ENCODE peak calls at places on chromosomes 4 and X, in six cellular contexts. One of them, this sample, is unnamed.

GRCh38 chr4:169668069-169668721 is 47.8 kb downstream of the CLCN3 start:
- DNase-seq in right lobe of liver: peak; percentile 63
- DNase-seq in Panc1: no peak
- DNase-seq in ovary: no peak
- DNase-seq in breast epithelium: no peak
- DNase-seq in RWPE1: no peak
- DNase-seq in this sample: no peak

GRCh38 chr4:16160457-16160856 is 65.8 kb downstream of the TAPT1 start:
- DNase-seq in right lobe of liver: no peak
- DNase-seq in Panc1: no peak
- DNase-seq in ovary: no peak
- DNase-seq in breast epithelium: no peak
- DNase-seq in RWPE1: no peak
- DNase-seq in this sample: no peak

GRCh38 chr4:25100710-25101109 is 59.5 kb downstream of the SEPSECS start:
- DNase-seq in right lobe of liver: no peak
- DNase-seq in Panc1: no peak
- DNase-seq in ovary: no peak
- DNase-seq in breast epithelium: no peak
- DNase-seq in RWPE1: no peak
- DNase-seq in this sample: no peak

GRCh38 chr4:128810331-128810870 is 901 bp downstream of the JADE1 start:
- DNase-seq in right lobe of liver: peak; percentile 60
- DNase-seq in Panc1: no peak
- DNase-seq in ovary: peak; percentile 45
- DNase-seq in breast epithelium: peak; percentile 44
- DNase-seq in RWPE1: peak; percentile 18
- DNase-seq in this sample: no peak

GRCh38 chr4:95590615-95591014 is 41.8 kb upstream of the UNC5C start:
- DNase-seq in right lobe of liver: no peak
- DNase-seq in Panc1: no peak
- DNase-seq in ovary: no peak
- DNase-seq in breast epithelium: no peak
- DNase-seq in RWPE1: no peak
- DNase-seq in this sample: no peak

GRCh38 chrX:42094208-42094607 is 170.9 kb upstream of the CASK start:
- DNase-seq in right lobe of liver: no peak
- DNase-seq in Panc1: no peak
- DNase-seq in ovary: no peak
- DNase-seq in breast epithelium: no peak
- DNase-seq in RWPE1: no peak
- DNase-seq in this sample: no peak

GRCh38 chr4:61520176-61520575 is 320.1 kb downstream of the ADGRL3 start:
- DNase-seq in right lobe of liver: no peak
- DNase-seq in Panc1: no peak
- DNase-seq in ovary: no peak
- DNase-seq in breast epithelium: no peak
- DNase-seq in RWPE1: no peak
- DNase-seq in this sample: no peak

GRCh38 chr4:109560687-109561452 is 824 bp downstream of the MCUB start:
- DNase-seq in right lobe of liver: peak; percentile 46
- DNase-seq in Panc1: no peak
- DNase-seq in ovary: peak; percentile 60
- DNase-seq in breast epithelium: peak; percentile 20
- DNase-seq in RWPE1: peak; percentile 67
- DNase-seq in this sample: no peak

GRCh38 chr4:24583451-24584174 is 741 bp downstream of the DHX15 start:
- DNase-seq in right lobe of liver: peak; percentile 56
- DNase-seq in Panc1: no peak
- DNase-seq in ovary: peak; percentile 68
- DNase-seq in breast epithelium: peak; percentile 31
- DNase-seq in RWPE1: peak; percentile 50
- DNase-seq in this sample: peak; percentile 43

GRCh38 chrX:110699109-110699508 is 96.5 kb downstream of the CHRDL1 start:
- DNase-seq in right lobe of liver: no peak
- DNase-seq in Panc1: no peak
- DNase-seq in ovary: no peak
- DNase-seq in breast epithelium: no peak
- DNase-seq in RWPE1: no peak
- DNase-seq in this sample: no peak

GRCh38 chrX:4670606-4671005 is 957.2 kb upstream of the PRKX start:
- DNase-seq in right lobe of liver: no peak
- DNase-seq in Panc1: no peak
- DNase-seq in ovary: no peak
- DNase-seq in breast epithelium: no peak
- DNase-seq in RWPE1: no peak
- DNase-seq in this sample: no peak

GRCh38 chrX:152926279-152926678 is 28.4 kb downstream of the ZNF185 start:
- DNase-seq in right lobe of liver: peak; percentile 57
- DNase-seq in Panc1: no peak
- DNase-seq in ovary: no peak
- DNase-seq in breast epithelium: peak; percentile 78
- DNase-seq in RWPE1: peak; percentile 69
- DNase-seq in this sample: peak; percentile 64

GRCh38 chrX:152652060-152652459 is 14.4 kb downstream of the GABRQ start:
- DNase-seq in right lobe of liver: no peak
- DNase-seq in Panc1: no peak
- DNase-seq in ovary: no peak
- DNase-seq in breast epithelium: no peak
- DNase-seq in RWPE1: no peak
- DNase-seq in this sample: no peak

GRCh38 chr4:69594382-69594781 is 45.1 kb downstream of the UGT2A2 start:
- DNase-seq in right lobe of liver: no peak
- DNase-seq in Panc1: no peak
- DNase-seq in ovary: no peak
- DNase-seq in breast epithelium: no peak
- DNase-seq in RWPE1: no peak
- DNase-seq in this sample: no peak

DNA sequence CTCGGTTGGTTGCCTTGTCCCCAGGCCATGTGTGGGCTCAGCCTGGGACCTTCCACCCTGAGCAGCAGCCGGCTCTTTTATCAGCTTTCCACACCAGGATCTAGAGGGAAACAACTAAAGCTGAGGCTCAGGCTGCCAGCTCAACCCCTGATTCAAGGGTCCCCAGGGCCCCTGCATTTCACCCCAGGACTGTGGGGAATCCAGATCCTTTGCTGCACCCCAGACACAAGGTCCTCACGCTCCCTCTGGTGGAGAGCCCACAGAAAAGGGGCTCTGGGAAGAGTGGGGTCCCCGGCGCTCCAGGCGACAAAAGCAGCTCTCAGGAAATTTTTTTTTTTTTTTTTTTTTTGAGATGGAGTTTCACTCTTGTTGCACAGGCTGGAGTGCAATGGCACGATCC is 64.3 kb downstream of the ZFYVE28 start:
- DNase-seq in right lobe of liver: peak; percentile 23
- DNase-seq in Panc1: no peak
- DNase-seq in ovary: peak; percentile 11
- DNase-seq in breast epithelium: no peak
- DNase-seq in RWPE1: no peak
- DNase-seq in this sample: no peak
- TF ChIP-seq CTCF in right lobe of liver: no peak
- TF ChIP-seq CTCF in Panc1: no peak
- TF ChIP-seq CTCF in ovary: no peak
- TF ChIP-seq CTCF in breast epithelium: no peak
- TF ChIP-seq CTCF in RWPE1: no peak
- TF ChIP-seq CTCF in this sample: no peak

GRCh38 chrX:119756926-119757635 is 1.3 kb upstream of the SOWAHD start:
- DNase-seq in right lobe of liver: no peak
- DNase-seq in Panc1: no peak
- DNase-seq in ovary: no peak
- DNase-seq in breast epithelium: no peak
- DNase-seq in RWPE1: no peak
- DNase-seq in this sample: no peak

GRCh38 chrX:119757646-119757978 is 776 bp upstream of the SOWAHD start:
- DNase-seq in right lobe of liver: no peak
- DNase-seq in Panc1: no peak
- DNase-seq in ovary: no peak
- DNase-seq in breast epithelium: no peak
- DNase-seq in RWPE1: no peak
- DNase-seq in this sample: no peak

GRCh38 chrX:119753639-119754257 is 4.6 kb upstream of the SOWAHD start:
- DNase-seq in right lobe of liver: no peak
- DNase-seq in Panc1: peak; percentile 27
- DNase-seq in ovary: no peak
- DNase-seq in breast epithelium: no peak
- DNase-seq in RWPE1: no peak
- DNase-seq in this sample: no peak

GRCh38 chrX:119755981-119756533 is 2.3 kb upstream of the SOWAHD start:
- DNase-seq in right lobe of liver: no peak
- DNase-seq in Panc1: no peak
- DNase-seq in ovary: no peak
- DNase-seq in breast epithelium: no peak
- DNase-seq in RWPE1: no peak
- DNase-seq in this sample: no peak

GRCh38 chrX:119753001-119753400 is 5.4 kb upstream of the SOWAHD start:
- DNase-seq in right lobe of liver: no peak
- DNase-seq in Panc1: no peak
- DNase-seq in ovary: no peak
- DNase-seq in breast epithelium: no peak
- DNase-seq in RWPE1: no peak
- DNase-seq in this sample: no peak
- H3K27ac ChIP-seq in right lobe of liver: no peak overlapping the region
- H3K27ac ChIP-seq in Panc1: no peak overlapping the region
- H3K27ac ChIP-seq in ovary: no peak overlapping the region
- H3K27ac ChIP-seq in breast epithelium: no peak overlapping the region
- H3K27ac ChIP-seq in RWPE1: no peak overlapping the region
- H3K27ac ChIP-seq in this sample: no peak overlapping the region

DNA sequence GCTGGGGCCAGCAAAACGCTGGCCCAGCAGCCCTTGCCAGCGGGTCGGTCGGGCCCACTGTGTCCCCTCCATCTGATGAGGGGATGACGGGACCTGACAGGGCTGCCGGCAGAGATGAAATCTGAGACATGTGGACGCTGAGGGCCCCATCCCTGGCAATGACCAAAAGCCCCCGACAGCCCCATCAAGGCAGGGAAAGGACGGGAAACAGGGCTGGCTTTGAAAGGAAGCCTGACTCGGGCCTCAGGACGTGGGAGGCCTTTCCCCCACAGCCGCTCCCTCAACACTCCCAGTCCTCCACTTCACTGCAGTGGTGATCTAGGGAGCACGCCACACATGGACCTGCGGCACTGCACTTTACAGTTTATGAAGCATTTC is 202.4 kb downstream of the AFAP1 start:
- DNase-seq in right lobe of liver: no peak
- DNase-seq in Panc1: no peak
- DNase-seq in ovary: no peak
- DNase-seq in breast epithelium: no peak
- DNase-seq in RWPE1: no peak
- DNase-seq in this sample: no peak
- TF ChIP-seq CTCF in right lobe of liver: no peak
- TF ChIP-seq CTCF in Panc1: no peak
- TF ChIP-seq CTCF in ovary: no peak
- TF ChIP-seq CTCF in breast epithelium: no peak
- TF ChIP-seq CTCF in RWPE1: no peak
- TF ChIP-seq CTCF in this sample: no peak

DNA sequence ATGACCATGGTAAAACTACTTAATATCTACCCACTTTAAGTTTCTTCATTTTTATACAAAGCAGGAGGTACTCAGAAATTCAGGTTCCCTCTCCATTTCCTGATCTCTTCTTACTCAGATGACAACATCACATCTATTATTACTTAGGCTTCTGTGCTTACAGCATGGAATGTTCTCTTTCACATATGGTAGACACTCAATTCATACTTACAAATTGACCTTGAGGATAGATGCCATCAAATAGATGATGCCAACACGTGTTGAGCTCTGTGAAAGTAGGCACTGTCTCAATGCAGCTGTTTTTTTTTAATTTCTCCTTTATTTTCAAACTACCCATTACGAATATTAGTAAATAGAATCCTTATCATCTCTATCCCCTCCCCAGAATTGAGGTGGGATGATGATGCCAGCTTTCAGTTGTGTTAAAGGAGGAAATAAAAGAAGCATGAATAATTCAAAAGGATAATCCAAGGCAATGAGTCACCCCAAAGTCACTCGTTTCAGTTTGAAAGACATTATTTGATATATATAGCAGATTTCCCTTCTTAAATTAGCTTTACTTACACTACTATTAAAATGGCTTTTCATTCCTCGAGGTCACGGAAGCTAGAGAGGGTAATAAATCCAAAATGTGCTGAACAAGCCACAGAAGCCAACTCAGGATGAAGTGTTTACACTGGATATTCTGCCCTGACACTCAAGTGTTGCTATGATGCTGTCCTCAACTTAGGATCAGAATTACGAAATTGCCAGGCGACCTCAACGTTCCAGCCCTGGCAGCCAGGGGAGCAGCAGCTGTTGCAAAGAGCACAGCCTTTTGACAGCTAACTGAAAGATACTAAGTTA is 124.2 kb upstream of the EOLA2 start:
- DNase-seq in right lobe of liver: no peak
- DNase-seq in Panc1: no peak
- DNase-seq in ovary: no peak
- DNase-seq in breast epithelium: no peak
- DNase-seq in RWPE1: no peak
- DNase-seq in this sample: no peak
- H3K27ac ChIP-seq in right lobe of liver: no peak overlapping the region
- H3K27ac ChIP-seq in Panc1: no peak overlapping the region
- H3K27ac ChIP-seq in ovary: no peak overlapping the region
- H3K27ac ChIP-seq in breast epithelium: no peak overlapping the region
- H3K27ac ChIP-seq in RWPE1: no peak overlapping the region
- H3K27ac ChIP-seq in this sample: no peak overlapping the region

GRCh38 chr4:30714408-30715031 is 5.6 kb upstream of the PCDH7 start:
- DNase-seq in right lobe of liver: no peak
- DNase-seq in Panc1: no peak
- DNase-seq in ovary: peak; percentile 29
- DNase-seq in breast epithelium: no peak
- DNase-seq in RWPE1: peak; percentile 58
- DNase-seq in this sample: peak; percentile 32
- TF ChIP-seq CTCF in right lobe of liver: peak; percentile 45
- TF ChIP-seq CTCF in Panc1: peak; percentile 76
- TF ChIP-seq CTCF in ovary: no peak
- TF ChIP-seq CTCF in breast epithelium: peak; percentile 59
- TF ChIP-seq CTCF in RWPE1: peak; percentile 79
- TF ChIP-seq CTCF in this sample: peak; percentile 71

GRCh38 chrX:30212172-30212571 is 3.2 kb upstream of the MAGEB2 start:
- DNase-seq in right lobe of liver: no peak
- DNase-seq in Panc1: no peak
- DNase-seq in ovary: no peak
- DNase-seq in breast epithelium: no peak
- DNase-seq in RWPE1: no peak
- DNase-seq in this sample: no peak
- H3K27ac ChIP-seq in right lobe of liver: no peak overlapping the region
- H3K27ac ChIP-seq in Panc1: no peak overlapping the region
- H3K27ac ChIP-seq in ovary: no peak overlapping the region
- H3K27ac ChIP-seq in breast epithelium: no peak overlapping the region
- H3K27ac ChIP-seq in RWPE1: no peak overlapping the region
- H3K27ac ChIP-seq in this sample: no peak overlapping the region

GRCh38 chrX:141278306-141278705 is 36.0 kb upstream of the SPANXC start:
- DNase-seq in right lobe of liver: no peak
- DNase-seq in Panc1: no peak
- DNase-seq in ovary: no peak
- DNase-seq in breast epithelium: no peak
- DNase-seq in RWPE1: peak; percentile 10
- DNase-seq in this sample: no peak
- TF ChIP-seq CTCF in right lobe of liver: peak; percentile 46
- TF ChIP-seq CTCF in Panc1: peak; percentile 76
- TF ChIP-seq CTCF in ovary: no peak
- TF ChIP-seq CTCF in breast epithelium: peak; percentile 28
- TF ChIP-seq CTCF in RWPE1: peak; percentile 44
- TF ChIP-seq CTCF in this sample: peak; percentile 45

GRCh38 chr4:93302310-93302709 is 526.2 kb upstream of the ATOH1 start:
- DNase-seq in right lobe of liver: no peak
- DNase-seq in Panc1: no peak
- DNase-seq in ovary: no peak
- DNase-seq in breast epithelium: no peak
- DNase-seq in RWPE1: no peak
- DNase-seq in this sample: no peak
- H3K27ac ChIP-seq in right lobe of liver: no peak overlapping the region
- H3K27ac ChIP-seq in Panc1: no peak overlapping the region
- H3K27ac ChIP-seq in ovary: no peak overlapping the region
- H3K27ac ChIP-seq in breast epithelium: no peak overlapping the region
- H3K27ac ChIP-seq in RWPE1: no peak overlapping the region
- H3K27ac ChIP-seq in this sample: no peak overlapping the region